ENCODE peak calls at places on chromosomes 4 and X, in five cellular contexts. H is MM.1S, D is fibroblast of lung, Z is breast epithelium, L is astrocyte of the cerebellum. O is an unnamed sample.

GRCh38 chr4:143199503-143199902 is 14.8 kb downstream of the USP38 start:
- DNase-seq in H (no peak), D (no peak), Z (no peak), L (no peak), O (no peak)

GRCh38 chrX:44474410-44474809 is 68.2 kb downstream of the FUNDC1 start:
- DNase-seq in H (no peak), D (peak; percentile 22), Z (no peak), L (no peak), O (no peak)

GRCh38 chr4:53100801-53101581 is 238.9 kb downstream of the RASL11B start:
- DNase-seq in H (no peak), D (peak; percentile 46), Z (no peak), L (peak; percentile 33), O (peak; percentile 57)

GRCh38 chrX:66053414-66053813 is 13.5 kb upstream of the VSIG4 start:
- DNase-seq in H (no peak), D (no peak), Z (no peak), L (no peak), O (no peak)

GRCh38 chrX:13005671-13006473 is 31.0 kb downstream of the TMSB4X start:
- DNase-seq in H (peak; percentile 43), D (peak; percentile 53), Z (no peak), L (no peak), O (no peak)

GRCh38 chr4:73867783-73868182 is 1.4 kb upstream of the CXCL1 start:
- DNase-seq in H (no peak), D (no peak), Z (no peak), L (no peak), O (no peak)

GRCh38 chr4:106690487-106690886 is 321.9 kb upstream of the GIMD1 start:
- DNase-seq in H (no peak), D (peak; percentile 28), Z (no peak), L (no peak), O (peak; percentile 23)

GRCh38 chrX:44945736-44946135 is 72.7 kb downstream of the KDM6A start:
- DNase-seq in H (no peak), D (no peak), Z (no peak), L (no peak), O (no peak)

GRCh38 chrX:118216488-118216887 is 99.9 kb upstream of the KLHL13 start:
- DNase-seq in H (no peak), D (no peak), Z (no peak), L (no peak), O (no peak)

GRCh38 chr4:123706961-123707360 is 310.4 kb downstream of the SPRY1 start:
- DNase-seq in H (no peak), D (no peak), Z (no peak), L (no peak), O (no peak)

GRCh38 chr4:165839615-165840333 is 33.3 kb upstream of the TLL1 start:
- DNase-seq in H (no peak), D (no peak), Z (no peak), L (no peak), O (no peak)

GRCh38 chr4:25949994-25950393 is 36.0 kb downstream of the SMIM20 start:
- DNase-seq in H (no peak), D (no peak), Z (no peak), L (no peak), O (no peak)

GRCh38 chrX:154380787-154381186 is 1.7 kb downstream of the EMD start:
- DNase-seq in H (no peak), D (no peak), Z (no peak), L (no peak), O (no peak)
- H3K4me3 ChIP-seq in H (no peak overlapping the region), D (peak overlapping the region; percentile 84), Z (peak overlapping the region; percentile 76), L (peak overlapping the region; percentile 71), O (peak overlapping the region; percentile 71)

DNA sequence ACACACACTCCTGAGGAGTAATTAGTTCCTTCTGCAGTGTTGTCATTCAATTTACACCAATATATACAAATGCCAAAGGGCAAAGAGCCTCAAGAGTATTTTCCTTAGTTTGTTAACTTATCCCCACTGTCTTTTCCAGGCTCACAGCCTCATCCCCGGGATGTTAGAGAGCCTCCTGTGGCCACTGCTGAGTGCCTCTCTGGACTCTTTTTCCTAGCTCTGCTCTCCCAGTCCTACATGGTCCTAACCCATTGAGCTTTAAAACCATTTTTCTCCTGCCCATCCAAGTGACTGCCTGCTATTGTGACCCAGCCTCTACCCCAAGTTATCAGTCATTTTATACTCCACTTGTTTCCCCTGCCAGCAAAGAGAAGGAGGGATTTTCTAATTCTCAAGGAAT is 23.5 kb upstream of the TTC29 start:
- DNase-seq in H (no peak), D (no peak), Z (no peak), L (no peak), O (no peak)
- TF ChIP-seq CTCF in H (no peak), D (no peak), Z (no peak), L (no peak), O (no peak)

GRCh38 chr4:4254666-4255065 is 6.6 kb upstream of the TMEM128 start:
- DNase-seq in H (no peak), D (no peak), Z (no peak), L (no peak), O (no peak)

GRCh38 chr4:4259484-4260100 is 11.6 kb upstream of the TMEM128 start:
- DNase-seq in H (no peak), D (no peak), Z (no peak), L (no peak), O (no peak)

GRCh38 chr4:4256799-4257198 is 8.8 kb upstream of the TMEM128 start:
- DNase-seq in H (peak; percentile 18), D (no peak), Z (no peak), L (no peak), O (no peak)

GRCh38 chr4:4260185-4260751 is 12.2 kb upstream of the TMEM128 start:
- DNase-seq in H (peak; percentile 79), D (peak; percentile 72), Z (no peak), L (peak; percentile 22), O (peak; percentile 24)
- H3K4me3 ChIP-seq in H (no peak overlapping the region), D (no peak overlapping the region), Z (no peak overlapping the region), L (no peak overlapping the region), O (no peak overlapping the region)

GRCh38 chr4:173494013-173494970 is 35.7 kb downstream of the HAND2 start:
- DNase-seq in H (peak; percentile 83), D (peak; percentile 78), Z (no peak), L (no peak), O (no peak)
- TF ChIP-seq CTCF in H (peak; percentile 86), D (peak; percentile 67), Z (peak; percentile 53), L (peak; percentile 84), O (peak; percentile 85)